ENCODE peak calls at places on chromosomes 4 and X, in ten cellular contexts. N, C, O, E, X, Y, T, F, H and J are unnamed samples.

GRCh38 chrX:54999717-55000598 is at the start of gene APEX2:
- DNase-seq in O (peak), Y (peak), X (peak), F (peak), E (peak), C (peak), H (peak), N (peak), T (peak), J (peak)

GRCh38 chrX:26789751-26790150 is 573.8 kb downstream of the MAGEB5 start:
- DNase-seq in X (no peak), E (no peak), Y (peak), F (no peak), O (no peak), N (no peak), H (no peak), C (no peak), T (no peak), J (no peak)

GRCh38 chr4:129806986-129807385 is 711.0 kb downstream of the C4orf33 start:
- DNase-seq in C (no peak), O (no peak), F (no peak), E (no peak), N (no peak), T (no peak), X (no peak), Y (no peak), H (no peak), J (no peak)

GRCh38 chrX:43731086-43731485 is 75.0 kb downstream of the MAOA start:
- DNase-seq in C (no peak), N (no peak), T (no peak), O (no peak), E (no peak), H (no peak), Y (no peak), X (no peak), F (no peak), J (no peak)

GRCh38 chr4:84688605-84689004 is 105.7 kb downstream of the CDS1 start:
- DNase-seq in E (no peak), X (no peak), H (no peak), T (no peak), Y (no peak), O (no peak), C (no peak), F (no peak), N (no peak), J (no peak)

GRCh38 chr4:128379860-128380259 is 92.2 kb upstream of the PGRMC2 start:
- DNase-seq in F (no peak), T (no peak), Y (peak), H (peak), C (peak), N (no peak), E (no peak), O (no peak), X (no peak), J (peak)

GRCh38 chrX:133415276-133416105 is at the start of gene GPC4:
- DNase-seq in E (peak), H (peak), F (no peak), Y (peak), X (peak), O (no peak), N (peak), C (no peak), T (no peak), J (peak)

GRCh38 chr4:164357957-164358356 is 396.0 kb upstream of the SMIM31 start:
- DNase-seq in H (peak), T (no peak), Y (no peak), N (no peak), E (no peak), F (no peak), O (no peak), X (no peak), C (no peak), J (peak)

GRCh38 chrX:45003080-45003479 is 130.1 kb downstream of the KDM6A start:
- DNase-seq in E (no peak), X (no peak), H (no peak), T (no peak), F (no peak), O (no peak), C (no peak), Y (no peak), N (no peak), J (no peak)

GRCh38 chrX:148552775-148553174 is 52.4 kb downstream of the AFF2 start:
- DNase-seq in Y (no peak), F (no peak), H (no peak), N (no peak), C (no peak), T (no peak), O (no peak), X (no peak), E (no peak), J (peak)